ENCODE peak calls at places on chromosome 20, in four cellular contexts. One of them, this sample, is unnamed.

GRCh38 chr20:57930328-57930727 is 220.5 kb upstream of the PMEPA1 start:
- DNase-seq in stomach: no peak
- DNase-seq in suprapubic skin: no peak
- DNase-seq in endothelial cell of umbilical vein: no peak
- DNase-seq in this sample: no peak

GRCh38 chr20:58913079-58913478 is 60.6 kb downstream of the GNAS start:
- DNase-seq in suprapubic skin: no peak
- DNase-seq in endothelial cell of umbilical vein: no peak
- DNase-seq in stomach: no peak
- DNase-seq in this sample: no peak

GRCh38 chr20:31485450-31486339 is 10.6 kb downstream of the REM1 start:
- DNase-seq in suprapubic skin: peak; percentile 74
- DNase-seq in endothelial cell of umbilical vein: peak; percentile 70
- DNase-seq in stomach: no peak
- DNase-seq in this sample: peak; percentile 90

GRCh38 chr20:41275181-41275793 is 42.2 kb downstream of the ZHX3 start:
- DNase-seq in stomach: peak; percentile 38
- DNase-seq in suprapubic skin: no peak
- DNase-seq in endothelial cell of umbilical vein: peak; percentile 15
- DNase-seq in this sample: no peak

GRCh38 chr20:1894951-1895673 is at the start of gene SIRPA:
- DNase-seq in endothelial cell of umbilical vein: peak; percentile 66
- DNase-seq in stomach: peak; percentile 55
- DNase-seq in suprapubic skin: peak; percentile 81
- DNase-seq in this sample: peak; percentile 88

GRCh38 chr20:17806739-17807441 is 107.1 kb downstream of the BANF2 start:
- DNase-seq in suprapubic skin: peak; percentile 81
- DNase-seq in stomach: peak; percentile 49
- DNase-seq in endothelial cell of umbilical vein: peak; percentile 48
- DNase-seq in this sample: peak; percentile 91

GRCh38 chr20:9079038-9079731 is 10.3 kb downstream of the PLCB4 start:
- DNase-seq in endothelial cell of umbilical vein: no peak
- DNase-seq in stomach: no peak
- DNase-seq in suprapubic skin: no peak
- DNase-seq in this sample: no peak

GRCh38 chr20:50042370-50043313 is 59.9 kb downstream of the SNAI1 start:
- DNase-seq in endothelial cell of umbilical vein: no peak
- DNase-seq in suprapubic skin: no peak
- DNase-seq in stomach: no peak
- DNase-seq in this sample: no peak

GRCh38 chr20:50048420-50049166 is 64.4 kb downstream of the UBE2V1 start:
- DNase-seq in stomach: no peak
- DNase-seq in endothelial cell of umbilical vein: no peak
- DNase-seq in suprapubic skin: no peak
- DNase-seq in this sample: no peak

GRCh38 chr20:44720994-44721784 is 6.0 kb downstream of the CCN5 start:
- DNase-seq in suprapubic skin: no peak
- DNase-seq in stomach: peak; percentile 66
- DNase-seq in endothelial cell of umbilical vein: peak; percentile 46
- DNase-seq in this sample: no peak

GRCh38 chr20:19940945-19941590 is 76.1 kb upstream of the NAA20 start:
- DNase-seq in endothelial cell of umbilical vein: no peak
- DNase-seq in stomach: no peak
- DNase-seq in suprapubic skin: no peak
- DNase-seq in this sample: no peak

GRCh38 chr20:54161008-54161820 is 12.6 kb downstream of the CYP24A1 start:
- DNase-seq in suprapubic skin: no peak
- DNase-seq in stomach: no peak
- DNase-seq in endothelial cell of umbilical vein: no peak
- DNase-seq in this sample: no peak

GRCh38 chr20:41309817-41310216 is 7.7 kb downstream of the ZHX3 start:
- DNase-seq in suprapubic skin: no peak
- DNase-seq in stomach: no peak
- DNase-seq in endothelial cell of umbilical vein: no peak
- DNase-seq in this sample: no peak

GRCh38 chr20:5757949-5758348 is 7.7 kb downstream of the SHLD1 start:
- DNase-seq in endothelial cell of umbilical vein: no peak
- DNase-seq in suprapubic skin: no peak
- DNase-seq in stomach: no peak
- DNase-seq in this sample: no peak

GRCh38 chr20:59205044-59205443 is 41.4 kb downstream of the ZNF831 start:
- DNase-seq in suprapubic skin: no peak
- DNase-seq in stomach: no peak
- DNase-seq in endothelial cell of umbilical vein: no peak
- DNase-seq in this sample: no peak

GRCh38 chr20:23141450-23142161 is 55.5 kb upstream of the CD93 start:
- DNase-seq in endothelial cell of umbilical vein: no peak
- DNase-seq in stomach: no peak
- DNase-seq in suprapubic skin: no peak
- DNase-seq in this sample: peak; percentile 19

GRCh38 chr20:50210066-50210619 is 19.5 kb downstream of the CEBPB start:
- DNase-seq in suprapubic skin: no peak
- DNase-seq in endothelial cell of umbilical vein: no peak
- DNase-seq in stomach: no peak
- DNase-seq in this sample: no peak

GRCh38 chr20:34389206-34389953 is 26.3 kb downstream of the ITCH start:
- DNase-seq in suprapubic skin: no peak
- DNase-seq in stomach: no peak
- DNase-seq in endothelial cell of umbilical vein: no peak
- DNase-seq in this sample: no peak

GRCh38 chr20:35463455-35464300 is 8.3 kb downstream of the CEP250 start:
- DNase-seq in endothelial cell of umbilical vein: peak; percentile 79
- DNase-seq in stomach: peak; percentile 58
- DNase-seq in suprapubic skin: no peak
- DNase-seq in this sample: no peak

GRCh38 chr20:34579936-34580587 is 21.5 kb downstream of the MAP1LC3A start:
- DNase-seq in endothelial cell of umbilical vein: no peak
- DNase-seq in suprapubic skin: no peak
- DNase-seq in stomach: peak; percentile 42
- DNase-seq in this sample: no peak

GRCh38 chr20:32203556-32204484 is 3.7 kb downstream of the PLAGL2 start:
- DNase-seq in endothelial cell of umbilical vein: no peak
- DNase-seq in stomach: peak; percentile 63
- DNase-seq in suprapubic skin: no peak
- DNase-seq in this sample: no peak

GRCh38 chr20:53609501-53610445 is 16.1 kb upstream of the ZNF217 start:
- DNase-seq in suprapubic skin: peak; percentile 66
- DNase-seq in stomach: peak; percentile 45
- DNase-seq in endothelial cell of umbilical vein: peak; percentile 55
- DNase-seq in this sample: peak; percentile 74

GRCh38 chr20:25529295-25529951 is 55.9 kb downstream of the NINL start:
- DNase-seq in endothelial cell of umbilical vein: no peak
- DNase-seq in stomach: no peak
- DNase-seq in suprapubic skin: no peak
- DNase-seq in this sample: no peak

GRCh38 chr20:1734269-1734858 is 76.8 kb upstream of the SIRPG start:
- DNase-seq in suprapubic skin: no peak
- DNase-seq in endothelial cell of umbilical vein: peak; percentile 15
- DNase-seq in stomach: no peak
- DNase-seq in this sample: no peak

GRCh38 chr20:14775778-14776177 is 438.4 kb upstream of the FLRT3 start:
- DNase-seq in stomach: peak; percentile 58
- DNase-seq in endothelial cell of umbilical vein: peak; percentile 66
- DNase-seq in suprapubic skin: no peak
- DNase-seq in this sample: no peak

DNA sequence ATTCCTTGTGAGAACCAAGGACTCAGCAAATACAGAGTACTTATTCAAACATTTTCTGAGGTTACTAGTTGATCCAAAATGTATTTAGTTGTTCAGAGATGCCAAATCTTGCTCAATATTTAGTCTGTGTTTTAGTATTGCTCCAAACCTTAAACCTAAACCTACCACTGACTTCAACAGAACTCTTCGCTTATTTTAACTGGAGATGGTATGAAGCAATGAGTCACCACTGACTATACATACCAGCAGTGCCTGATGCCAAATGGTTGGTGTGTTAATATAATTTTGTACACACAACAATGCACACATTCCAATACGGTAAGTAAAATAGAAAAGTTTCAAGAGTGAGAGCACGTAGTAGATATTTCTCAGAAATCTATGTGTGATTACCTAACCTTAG is 1.9 kb upstream of the SPTLC3 start:
- DNase-seq in endothelial cell of umbilical vein: no peak
- DNase-seq in suprapubic skin: no peak
- DNase-seq in stomach: no peak
- DNase-seq in this sample: no peak
- H3K36me3 ChIP-seq in endothelial cell of umbilical vein: no peaks in the 10 kb centered on the region
- H3K36me3 ChIP-seq in suprapubic skin: no peaks in the 10 kb centered on the region
- H3K36me3 ChIP-seq in stomach: no peaks in the 10 kb centered on the region
- H3K36me3 ChIP-seq in this sample: no peaks in the 10 kb centered on the region

GRCh38 chr20:63273180-63273579 is 567 bp downstream of the ARFGAP1 start:
- DNase-seq in stomach: no peak
- DNase-seq in suprapubic skin: no peak
- DNase-seq in endothelial cell of umbilical vein: peak; percentile 19
- DNase-seq in this sample: no peak

GRCh38 chr20:63272105-63273078 is at the start of gene ARFGAP1:
- DNase-seq in endothelial cell of umbilical vein: peak; percentile 86
- DNase-seq in stomach: peak; percentile 92
- DNase-seq in suprapubic skin: peak; percentile 93
- DNase-seq in this sample: peak; percentile 94

GRCh38 chr20:63273635-63274380 is 1.2 kb downstream of the ARFGAP1 start:
- DNase-seq in endothelial cell of umbilical vein: peak; percentile 29
- DNase-seq in suprapubic skin: no peak
- DNase-seq in stomach: no peak
- DNase-seq in this sample: no peak

GRCh38 chr20:63275825-63276224 is 3.2 kb downstream of the ARFGAP1 start:
- DNase-seq in endothelial cell of umbilical vein: no peak
- DNase-seq in suprapubic skin: no peak
- DNase-seq in stomach: no peak
- DNase-seq in this sample: no peak

DNA sequence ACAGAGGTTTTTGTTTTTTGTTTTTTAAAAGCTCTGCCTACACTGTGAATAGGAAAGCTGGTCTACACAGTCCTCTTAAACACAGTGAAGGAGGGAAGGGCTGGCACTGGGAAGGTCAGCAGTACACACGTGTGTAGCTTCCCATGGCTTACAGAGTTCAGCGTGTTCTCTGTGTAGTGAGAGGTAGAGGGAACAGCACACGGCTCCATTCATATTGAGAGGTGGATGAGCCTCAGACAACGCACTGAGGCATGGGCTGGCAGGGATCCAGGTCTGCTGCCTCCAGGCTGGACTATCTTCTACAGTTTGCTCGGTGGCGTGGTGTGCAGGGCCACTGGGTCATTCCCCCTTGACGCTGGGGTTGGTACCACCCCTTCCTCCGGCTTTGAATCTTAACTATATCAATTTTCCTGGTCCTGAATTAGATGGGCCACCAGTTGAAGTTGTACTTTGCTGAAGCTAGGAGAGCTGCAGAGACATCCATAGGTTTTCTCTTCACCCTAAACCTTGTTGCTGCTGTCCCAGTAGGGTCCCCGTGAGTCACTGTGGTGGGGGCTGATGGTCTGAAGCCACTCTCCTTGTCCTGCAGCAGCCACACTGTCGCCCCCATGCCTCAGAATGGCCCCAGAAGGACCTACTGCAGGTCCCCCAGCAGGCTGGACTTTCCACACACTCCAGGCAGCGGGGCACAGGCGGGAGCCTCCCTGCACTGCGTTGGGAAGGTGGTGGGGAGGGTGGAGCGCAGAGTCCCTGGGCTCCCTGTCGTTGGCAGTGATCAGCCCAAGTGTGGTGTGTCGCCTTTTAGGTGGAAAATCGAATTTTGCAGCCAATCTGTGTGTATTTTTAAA is 2.0 kb downstream of the ARFGAP1 start:
- DNase-seq in suprapubic skin: no peak
- DNase-seq in endothelial cell of umbilical vein: no peak
- DNase-seq in stomach: no peak
- DNase-seq in this sample: no peak
- H3K4me3 ChIP-seq in suprapubic skin: peak overlapping the region; percentile 90
- H3K4me3 ChIP-seq in endothelial cell of umbilical vein: no peak overlapping the region
- H3K4me3 ChIP-seq in stomach: no peak overlapping the region
- H3K4me3 ChIP-seq in this sample: no peak overlapping the region

GRCh38 chr20:61788343-61788742 is 277.3 kb downstream of the TAF4 start:
- DNase-seq in stomach: no peak
- DNase-seq in endothelial cell of umbilical vein: no peak
- DNase-seq in suprapubic skin: no peak
- DNase-seq in this sample: no peak

GRCh38 chr20:61785567-61785816 is 280.2 kb downstream of the TAF4 start:
- DNase-seq in endothelial cell of umbilical vein: no peak
- DNase-seq in suprapubic skin: no peak
- DNase-seq in stomach: no peak
- DNase-seq in this sample: no peak

GRCh38 chr20:61784801-61785566 is 280.7 kb downstream of the TAF4 start:
- DNase-seq in endothelial cell of umbilical vein: no peak
- DNase-seq in suprapubic skin: no peak
- DNase-seq in stomach: no peak
- DNase-seq in this sample: no peak

GRCh38 chr20:61789329-61789728 is 276.4 kb downstream of the TAF4 start:
- DNase-seq in suprapubic skin: no peak
- DNase-seq in endothelial cell of umbilical vein: no peak
- DNase-seq in stomach: no peak
- DNase-seq in this sample: no peak

DNA sequence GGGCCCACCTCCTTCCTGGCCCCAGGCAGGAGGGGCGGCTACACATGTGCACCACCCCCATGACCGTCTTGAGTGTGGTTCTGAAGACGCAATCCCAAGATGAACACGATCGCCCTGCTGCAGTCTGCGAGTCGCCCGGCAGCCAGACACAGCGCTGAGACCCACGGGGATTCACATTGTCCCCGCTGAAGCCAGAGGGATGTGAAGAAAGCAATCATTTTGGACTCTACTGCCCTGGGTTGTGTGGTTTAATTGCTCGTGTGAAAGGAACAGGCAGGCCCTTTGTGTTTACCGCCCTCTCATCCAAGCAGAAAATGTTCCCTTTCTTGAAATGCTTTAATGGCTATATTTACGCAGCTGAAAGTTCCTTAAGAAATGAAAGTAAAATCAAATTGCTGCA is 279.5 kb downstream of the TAF4 start:
- DNase-seq in stomach: no peak
- DNase-seq in endothelial cell of umbilical vein: no peak
- DNase-seq in suprapubic skin: no peak
- DNase-seq in this sample: no peak
- TF ChIP-seq POLR2AphosphoS5 in stomach: no peak
- TF ChIP-seq POLR2AphosphoS5 in endothelial cell of umbilical vein: no peak
- TF ChIP-seq POLR2AphosphoS5 in suprapubic skin: no peak
- TF ChIP-seq POLR2AphosphoS5 in this sample: no peak

DNA sequence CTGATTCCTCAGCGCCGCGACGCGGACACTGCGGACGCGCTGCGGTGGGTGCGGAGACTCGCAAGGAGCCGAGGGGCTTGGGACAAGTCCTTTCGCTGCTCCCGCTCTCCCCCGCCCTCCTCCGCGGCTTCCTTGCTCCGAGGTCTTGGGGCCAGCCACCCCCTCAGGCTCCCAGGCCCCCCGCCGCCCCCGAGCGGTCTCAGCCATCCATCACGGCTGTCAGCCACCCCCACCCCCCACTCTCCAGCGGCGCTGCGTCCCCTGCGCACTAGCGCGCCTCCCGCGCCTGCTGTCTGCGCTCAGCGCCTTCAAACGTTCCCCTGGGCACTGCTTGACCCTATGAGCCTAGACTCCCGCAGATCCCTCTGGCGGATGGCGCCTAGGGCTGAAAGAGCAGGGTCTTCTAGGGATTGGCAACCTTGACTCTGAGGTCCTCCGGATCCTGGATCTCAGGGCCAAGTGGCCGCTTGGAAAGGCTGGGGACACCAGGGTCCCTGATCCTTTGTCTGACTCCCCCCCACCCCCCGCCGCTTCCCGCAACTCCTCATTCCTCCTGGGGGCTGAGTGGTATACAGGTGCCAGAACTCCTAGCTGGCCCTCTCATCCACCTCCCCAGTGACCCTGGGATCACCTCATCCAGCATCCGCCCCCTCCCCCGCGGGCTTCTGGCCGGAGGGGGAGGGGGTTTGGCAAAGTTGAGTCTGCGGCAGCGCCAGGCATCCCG is 1.4 kb downstream of the SLC12A5 start:
- DNase-seq in endothelial cell of umbilical vein: no peak
- DNase-seq in suprapubic skin: no peak
- DNase-seq in stomach: no peak
- DNase-seq in this sample: no peak
- H3K36me3 ChIP-seq in endothelial cell of umbilical vein: no peaks in the 10 kb centered on the region
- H3K36me3 ChIP-seq in suprapubic skin: no peaks in the 10 kb centered on the region
- H3K36me3 ChIP-seq in stomach: no peaks in the 10 kb centered on the region
- H3K36me3 ChIP-seq in this sample: no peaks in the 10 kb centered on the region